ENCODE peak calls at places on chromosomes 11 and 22, in six cellular contexts. One of them, this sample, is unnamed.
A peak's percentile ranks its signal among the peaks of the same experiment; 100 is the strongest.

GRCh38 chr11:19723572-19724342 is 11.1 kb downstream of the NAV2 start:
- DNase-seq in HCT116: peak; percentile 36
- DNase-seq in breast epithelium: no peak
- DNase-seq in HepG2: peak; percentile 12
- DNase-seq in GM23338: no peak
- DNase-seq in upper lobe of left lung: no peak
- DNase-seq in this sample: peak; percentile 81

GRCh38 chr22:18126606-18127005 is 16.0 kb downstream of the TUBA8 start:
- DNase-seq in GM23338: no peak
- DNase-seq in HepG2: no peak
- DNase-seq in breast epithelium: no peak
- DNase-seq in HCT116: no peak
- DNase-seq in upper lobe of left lung: no peak
- DNase-seq in this sample: no peak

GRCh38 chr22:29231971-29232959 is 26.6 kb downstream of the EMID1 start:
- DNase-seq in GM23338: no peak
- DNase-seq in breast epithelium: no peak
- DNase-seq in upper lobe of left lung: peak; percentile 39
- DNase-seq in HCT116: no peak
- DNase-seq in HepG2: peak; percentile 79
- DNase-seq in this sample: no peak

GRCh38 chr11:20353829-20354434 is 9.6 kb upstream of the HTATIP2 start:
- DNase-seq in upper lobe of left lung: peak; percentile 26
- DNase-seq in breast epithelium: no peak
- DNase-seq in HCT116: peak; percentile 45
- DNase-seq in GM23338: peak; percentile 72
- DNase-seq in HepG2: peak; percentile 46
- DNase-seq in this sample: no peak

GRCh38 chr11:85718126-85718943 is 32.3 kb upstream of the CCDC89 start:
- DNase-seq in breast epithelium: no peak
- DNase-seq in upper lobe of left lung: no peak
- DNase-seq in HCT116: no peak
- DNase-seq in HepG2: no peak
- DNase-seq in GM23338: no peak
- DNase-seq in this sample: no peak

GRCh38 chr11:65454311-65454695 is 31.7 kb downstream of the NEAT1 start:
- DNase-seq in breast epithelium: peak; percentile 25
- DNase-seq in GM23338: no peak
- DNase-seq in HCT116: no peak
- DNase-seq in upper lobe of left lung: no peak
- DNase-seq in HepG2: no peak
- DNase-seq in this sample: no peak

GRCh38 chr11:69637956-69638871 is 2.7 kb upstream of the CCND1 start:
- DNase-seq in breast epithelium: no peak
- DNase-seq in upper lobe of left lung: no peak
- DNase-seq in HCT116: peak; percentile 80
- DNase-seq in HepG2: no peak
- DNase-seq in GM23338: peak; percentile 98
- DNase-seq in this sample: no peak

GRCh38 chr11:64076764-64077163 is 41.0 kb downstream of the FLRT1 start:
- DNase-seq in breast epithelium: no peak
- DNase-seq in HCT116: no peak
- DNase-seq in upper lobe of left lung: no peak
- DNase-seq in HepG2: no peak
- DNase-seq in GM23338: no peak
- DNase-seq in this sample: no peak

GRCh38 chr11:114820621-114821020 is 142.3 kb downstream of the NXPE2 start:
- DNase-seq in breast epithelium: no peak
- DNase-seq in HepG2: no peak
- DNase-seq in GM23338: no peak
- DNase-seq in upper lobe of left lung: no peak
- DNase-seq in HCT116: no peak
- DNase-seq in this sample: no peak

GRCh38 chr11:76716268-76716667 is 45.7 kb upstream of the LRRC32 start:
- DNase-seq in breast epithelium: no peak
- DNase-seq in HepG2: no peak
- DNase-seq in HCT116: no peak
- DNase-seq in GM23338: no peak
- DNase-seq in upper lobe of left lung: no peak
- DNase-seq in this sample: no peak

GRCh38 chr11:35815556-35816315 is 128.1 kb upstream of the LDLRAD3 start:
- DNase-seq in breast epithelium: no peak
- DNase-seq in HepG2: no peak
- DNase-seq in HCT116: no peak
- DNase-seq in upper lobe of left lung: no peak
- DNase-seq in GM23338: no peak
- DNase-seq in this sample: no peak
- TF ChIP-seq POLR2AphosphoS5 in breast epithelium: no peak
- TF ChIP-seq POLR2AphosphoS5 in HepG2: no peak
- TF ChIP-seq POLR2AphosphoS5 in HCT116: no peak
- TF ChIP-seq POLR2AphosphoS5 in upper lobe of left lung: no peak
- TF ChIP-seq POLR2AphosphoS5 in GM23338: no peak
- TF ChIP-seq POLR2AphosphoS5 in this sample: no peak

GRCh38 chr22:36332623-36333331 is 55.0 kb downstream of the MYH9 start:
- DNase-seq in GM23338: no peak
- DNase-seq in HepG2: no peak
- DNase-seq in upper lobe of left lung: peak; percentile 73
- DNase-seq in breast epithelium: no peak
- DNase-seq in HCT116: no peak
- DNase-seq in this sample: peak; percentile 92

GRCh38 chr22:36330655-36331305 is 57.0 kb downstream of the MYH9 start:
- DNase-seq in breast epithelium: no peak
- DNase-seq in HepG2: no peak
- DNase-seq in upper lobe of left lung: no peak
- DNase-seq in GM23338: no peak
- DNase-seq in HCT116: no peak
- DNase-seq in this sample: peak; percentile 62

GRCh38 chr22:36331912-36332622 is 55.7 kb downstream of the MYH9 start:
- DNase-seq in breast epithelium: no peak
- DNase-seq in GM23338: no peak
- DNase-seq in HepG2: no peak
- DNase-seq in HCT116: no peak
- DNase-seq in upper lobe of left lung: peak; percentile 82
- DNase-seq in this sample: peak; percentile 71

GRCh38 chr22:36330127-36330526 is 57.6 kb downstream of the MYH9 start:
- DNase-seq in GM23338: no peak
- DNase-seq in HepG2: no peak
- DNase-seq in HCT116: no peak
- DNase-seq in breast epithelium: no peak
- DNase-seq in upper lobe of left lung: no peak
- DNase-seq in this sample: no peak

DNA sequence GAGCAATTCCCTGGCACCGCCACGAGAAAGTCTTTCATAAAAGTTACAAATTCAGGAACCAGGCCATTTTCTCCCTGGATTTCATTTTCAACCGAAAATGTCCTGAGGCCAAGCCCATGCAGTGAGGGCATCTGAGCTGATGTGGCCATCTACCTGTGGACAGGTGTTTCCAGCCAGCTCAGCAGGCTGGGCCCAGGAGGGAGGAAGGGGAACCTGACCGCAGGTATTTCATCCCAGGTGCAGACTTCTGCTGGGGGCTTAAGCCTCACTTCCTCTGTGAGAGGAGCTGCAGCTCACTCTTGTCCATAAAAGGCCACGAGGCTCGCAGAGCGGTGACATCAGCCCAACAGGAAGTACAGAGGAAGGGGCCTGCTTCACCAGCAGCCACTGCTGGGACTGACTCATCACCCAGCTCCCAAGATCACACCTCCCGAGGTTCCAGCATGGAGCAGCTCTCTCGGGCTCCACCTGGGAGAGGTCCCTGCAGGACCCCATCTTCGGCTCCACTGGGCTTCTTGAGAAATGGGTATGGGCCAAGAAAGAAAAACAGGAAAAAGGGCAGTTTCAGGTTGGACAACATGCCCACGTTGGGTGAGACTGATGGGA is 56.4 kb downstream of the MYH9 start:
- DNase-seq in breast epithelium: no peak
- DNase-seq in HCT116: peak; percentile 82
- DNase-seq in upper lobe of left lung: peak; percentile 95
- DNase-seq in HepG2: peak; percentile 75
- DNase-seq in GM23338: peak; percentile 71
- DNase-seq in this sample: peak; percentile 80
- TF ChIP-seq POLR2AphosphoS5 in breast epithelium: peak; percentile 52
- TF ChIP-seq POLR2AphosphoS5 in HCT116: peak; percentile 55
- TF ChIP-seq POLR2AphosphoS5 in upper lobe of left lung: peak; percentile 81
- TF ChIP-seq POLR2AphosphoS5 in HepG2: no peak
- TF ChIP-seq POLR2AphosphoS5 in GM23338: no peak
- TF ChIP-seq POLR2AphosphoS5 in this sample: peak; percentile 84

GRCh38 chr11:837189-837989 is 4.6 kb downstream of the CD151 start:
- DNase-seq in HCT116: no peak
- DNase-seq in upper lobe of left lung: no peak
- DNase-seq in HepG2: no peak
- DNase-seq in breast epithelium: no peak
- DNase-seq in GM23338: no peak
- DNase-seq in this sample: no peak
- TF ChIP-seq POLR2AphosphoS5 in HCT116: no peak
- TF ChIP-seq POLR2AphosphoS5 in upper lobe of left lung: no peak
- TF ChIP-seq POLR2AphosphoS5 in HepG2: no peak
- TF ChIP-seq POLR2AphosphoS5 in breast epithelium: no peak
- TF ChIP-seq POLR2AphosphoS5 in GM23338: no peak
- TF ChIP-seq POLR2AphosphoS5 in this sample: no peak

GRCh38 chr22:25736378-25737011 is 5.5 kb upstream of the MYO18B start:
- DNase-seq in upper lobe of left lung: no peak
- DNase-seq in breast epithelium: no peak
- DNase-seq in HCT116: no peak
- DNase-seq in GM23338: no peak
- DNase-seq in HepG2: no peak
- DNase-seq in this sample: no peak
- TF ChIP-seq POLR2AphosphoS5 in upper lobe of left lung: no peak
- TF ChIP-seq POLR2AphosphoS5 in breast epithelium: no peak
- TF ChIP-seq POLR2AphosphoS5 in HCT116: no peak
- TF ChIP-seq POLR2AphosphoS5 in GM23338: no peak
- TF ChIP-seq POLR2AphosphoS5 in HepG2: no peak
- TF ChIP-seq POLR2AphosphoS5 in this sample: no peak

DNA sequence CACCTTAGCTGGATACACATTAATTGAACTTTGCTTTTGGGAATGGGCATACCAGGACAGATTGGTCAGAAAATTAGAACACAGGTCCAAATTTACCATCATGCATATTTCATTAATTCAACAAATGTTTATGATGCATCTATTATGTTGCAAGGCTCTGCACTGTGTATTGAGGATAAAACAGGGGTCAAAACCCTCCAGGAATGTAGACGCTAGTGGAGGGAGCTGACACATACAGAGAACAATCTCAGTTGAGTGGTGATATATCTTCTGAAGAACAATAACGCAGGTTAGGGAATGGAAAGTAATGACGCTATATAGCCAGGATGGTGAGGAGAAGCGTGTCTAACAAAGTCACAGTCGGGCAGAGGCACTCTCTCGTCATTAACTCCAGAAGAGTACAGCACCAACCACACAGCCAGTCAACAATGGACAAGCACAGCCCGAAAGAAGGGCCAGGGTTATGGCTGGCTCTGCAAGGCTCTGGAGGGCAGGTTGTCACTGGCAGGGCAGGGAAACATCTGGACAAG is 3.8 kb downstream of the FLI1 start:
- DNase-seq in HepG2: no peak
- DNase-seq in GM23338: no peak
- DNase-seq in HCT116: no peak
- DNase-seq in breast epithelium: no peak
- DNase-seq in upper lobe of left lung: no peak
- DNase-seq in this sample: no peak
- TF ChIP-seq POLR2AphosphoS5 in HepG2: no peak
- TF ChIP-seq POLR2AphosphoS5 in GM23338: no peak
- TF ChIP-seq POLR2AphosphoS5 in HCT116: no peak
- TF ChIP-seq POLR2AphosphoS5 in breast epithelium: no peak
- TF ChIP-seq POLR2AphosphoS5 in upper lobe of left lung: peak; percentile 13
- TF ChIP-seq POLR2AphosphoS5 in this sample: no peak

GRCh38 chr22:19378362-19378711 is 53.2 kb downstream of the HIRA start:
- DNase-seq in upper lobe of left lung: no peak
- DNase-seq in HepG2: no peak
- DNase-seq in breast epithelium: no peak
- DNase-seq in GM23338: no peak
- DNase-seq in HCT116: no peak
- DNase-seq in this sample: no peak
- TF ChIP-seq POLR2AphosphoS5 in upper lobe of left lung: no peak
- TF ChIP-seq POLR2AphosphoS5 in HepG2: no peak
- TF ChIP-seq POLR2AphosphoS5 in breast epithelium: no peak
- TF ChIP-seq POLR2AphosphoS5 in GM23338: no peak
- TF ChIP-seq POLR2AphosphoS5 in HCT116: no peak
- TF ChIP-seq POLR2AphosphoS5 in this sample: no peak

GRCh38 chr22:23099525-23099792 is 29.1 kb downstream of the GNAZ start:
- DNase-seq in GM23338: no peak
- DNase-seq in upper lobe of left lung: no peak
- DNase-seq in HepG2: no peak
- DNase-seq in breast epithelium: no peak
- DNase-seq in HCT116: no peak
- DNase-seq in this sample: no peak
- TF ChIP-seq POLR2AphosphoS5 in GM23338: no peak
- TF ChIP-seq POLR2AphosphoS5 in upper lobe of left lung: no peak
- TF ChIP-seq POLR2AphosphoS5 in HepG2: no peak
- TF ChIP-seq POLR2AphosphoS5 in breast epithelium: no peak
- TF ChIP-seq POLR2AphosphoS5 in HCT116: no peak
- TF ChIP-seq POLR2AphosphoS5 in this sample: no peak

GRCh38 chr11:12249590-12250260 is 127.6 kb upstream of the PARVA start:
- DNase-seq in HepG2: no peak
- DNase-seq in HCT116: no peak
- DNase-seq in upper lobe of left lung: peak; percentile 54
- DNase-seq in breast epithelium: peak; percentile 73
- DNase-seq in GM23338: no peak
- DNase-seq in this sample: peak; percentile 61
- TF ChIP-seq POLR2AphosphoS5 in HepG2: no peak
- TF ChIP-seq POLR2AphosphoS5 in HCT116: no peak
- TF ChIP-seq POLR2AphosphoS5 in upper lobe of left lung: no peak
- TF ChIP-seq POLR2AphosphoS5 in breast epithelium: no peak
- TF ChIP-seq POLR2AphosphoS5 in GM23338: no peak
- TF ChIP-seq POLR2AphosphoS5 in this sample: peak; percentile 56

DNA sequence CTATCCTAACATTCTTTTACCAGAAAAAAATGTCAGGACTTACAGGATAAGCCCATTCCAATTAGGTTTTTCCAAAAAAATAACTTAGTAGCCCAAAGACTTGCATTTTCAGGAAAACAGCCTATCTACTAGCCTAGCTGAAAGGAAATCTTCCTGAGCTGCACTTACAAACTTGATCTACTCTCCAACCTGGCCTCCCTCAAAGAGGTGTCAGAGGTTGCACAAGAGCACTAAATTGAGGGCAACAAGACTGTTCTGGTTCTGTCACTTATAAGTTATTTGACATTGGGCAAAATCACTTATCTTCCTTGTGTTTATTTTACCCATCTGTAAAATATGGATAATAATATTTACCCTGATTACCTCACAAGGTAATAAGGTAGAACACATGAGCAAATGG is 7.9 kb upstream of the SOX6 start:
- DNase-seq in GM23338: no peak
- DNase-seq in HepG2: no peak
- DNase-seq in HCT116: no peak
- DNase-seq in breast epithelium: no peak
- DNase-seq in upper lobe of left lung: no peak
- DNase-seq in this sample: no peak
- TF ChIP-seq POLR2AphosphoS5 in GM23338: no peak
- TF ChIP-seq POLR2AphosphoS5 in HepG2: no peak
- TF ChIP-seq POLR2AphosphoS5 in HCT116: no peak
- TF ChIP-seq POLR2AphosphoS5 in breast epithelium: no peak
- TF ChIP-seq POLR2AphosphoS5 in upper lobe of left lung: no peak
- TF ChIP-seq POLR2AphosphoS5 in this sample: no peak

This sample was measured in prostate gland.